ENCODE peak calls at places on chromosomes 1 and 21, in five cellular contexts. T is H1, D is K562, W is GM12878, A is HepG2. J is an unnamed sample.

GRCh38 chr1:159918041-159918917 is 7.0 kb downstream of the TAGLN2 start:
- DNase-seq in T (no peak), W (no peak), A (no peak), D (no peak), J (peak; percentile 1)

GRCh38 chr1:230303822-230304221 is 122.3 kb downstream of the PGBD5 start:
- DNase-seq in T (no peak), W (no peak), D (no peak), A (no peak), J (no peak)

GRCh38 chr1:56671085-56671484 is 26.0 kb downstream of the PRKAA2 start:
- DNase-seq in T (no peak), A (no peak), W (no peak), D (no peak), J (no peak)

GRCh38 chr1:225710804-225711203 is 57.9 kb upstream of the ENAH start:
- DNase-seq in A (no peak), T (no peak), D (no peak), W (no peak), J (no peak)

GRCh38 chr1:154716012-154716411 is 108.0 kb upstream of the ADAR start:
- DNase-seq in T (no peak), D (no peak), A (no peak), W (no peak), J (no peak)

GRCh38 chr1:245118806-245119205 is 36.0 kb upstream of the KIF26B start:
- DNase-seq in A (no peak), D (no peak), T (no peak), W (no peak), J (no peak)

GRCh38 chr1:12616709-12617373 is 1.2 kb downstream of the DHRS3 start:
- DNase-seq in T (no peak), D (peak; percentile 42), A (no peak), W (no peak), J (peak; percentile 41)

GRCh38 chr1:16988210-16988609 is 7.8 kb upstream of the MFAP2 start:
- DNase-seq in T (no peak), W (no peak), D (no peak), A (no peak), J (no peak)

GRCh38 chr1:10897981-10898728 is 101.7 kb upstream of the CASZ1 start:
- DNase-seq in A (no peak), T (no peak), D (no peak), W (no peak), J (no peak)

GRCh38 chr1:15510611-15511405 is 13.2 kb downstream of the CASP9 start:
- DNase-seq in W (no peak), A (no peak), D (no peak), T (no peak), J (no peak)

GRCh38 chr1:64357376-64357775 is 112.6 kb upstream of the CACHD1 start:
- DNase-seq in W (no peak), T (no peak), A (no peak), D (no peak), J (peak; percentile 36)

GRCh38 chr1:62462370-62462769 is 25.5 kb downstream of the USP1 start:
- DNase-seq in D (no peak), W (no peak), A (no peak), T (no peak), J (no peak)

GRCh38 chr1:167984886-167985489 is 48.1 kb upstream of the MPC2 start:
- DNase-seq in T (no peak), D (peak; percentile 32), W (no peak), A (no peak), J (no peak)

GRCh38 chr21:32726742-32727477 is 903 bp downstream of the SYNJ1 start:
- DNase-seq in W (no peak), D (peak; percentile 77), T (no peak), A (no peak), J (no peak)

GRCh38 chr1:25727819-25728286 is 72.1 kb upstream of the SELENON start:
- DNase-seq in A (peak; percentile 23), T (peak; percentile 50), W (no peak), D (peak; percentile 33), J (peak; percentile 36)

GRCh38 chr1:206579747-206580437 is 32.4 kb downstream of the EIF2D start:
- DNase-seq in A (no peak), T (no peak), W (peak; percentile 89), D (no peak), J (no peak)

GRCh38 chr1:86137458-86137857 is 19.1 kb downstream of the COL24A1 start:
- DNase-seq in T (no peak), W (no peak), A (no peak), D (no peak), J (no peak)

GRCh38 chr1:41851589-41851988 is 67.1 kb downstream of the HIVEP3 start:
- DNase-seq in A (no peak), D (no peak), W (no peak), T (no peak), J (no peak)

GRCh38 chr1:11778336-11778735 is 16.3 kb downstream of the C1orf167 start:
- DNase-seq in T (no peak), A (no peak), D (no peak), W (no peak), J (no peak)

GRCh38 chr21:43274946-43275310 is 106.1 kb downstream of the CRYAA start:
- DNase-seq in A (no peak), D (no peak), W (no peak), T (no peak), J (no peak)

GRCh38 chr1:236468625-236469024 is 55.2 kb upstream of the LGALS8 start:
- DNase-seq in T (no peak), D (no peak), A (no peak), W (no peak), J (no peak)

GRCh38 chr1:213564215-213564659 is 423.5 kb upstream of the PROX1 start:
- DNase-seq in W (no peak), A (peak; percentile 79), D (no peak), T (no peak), J (no peak)

GRCh38 chr1:68495532-68495931 is 1.4 kb downstream of the DEPDC1 start:
- DNase-seq in T (no peak), W (no peak), A (no peak), D (no peak), J (no peak)

DNA sequence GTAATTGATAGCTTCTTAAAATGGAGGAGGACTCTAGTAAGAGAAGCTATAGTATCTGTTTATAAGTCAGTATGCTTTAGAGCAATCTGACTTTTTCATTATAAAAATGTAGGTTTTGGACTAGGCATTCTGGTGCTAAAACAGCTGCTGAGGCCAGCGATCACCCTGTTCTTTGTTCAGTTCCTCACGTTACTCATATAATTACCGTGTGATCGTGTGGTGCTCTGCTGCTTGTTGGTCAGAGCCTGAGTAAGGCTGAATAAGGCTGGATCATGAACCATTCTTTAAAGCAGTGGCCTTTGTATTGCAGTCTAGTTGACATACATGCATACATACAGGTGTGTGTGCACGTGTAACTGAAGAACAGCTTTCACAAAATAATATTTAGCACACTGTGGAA is 25.2 kb downstream of the CDC42 start:
- DNase-seq in W (no peak), A (no peak), D (no peak), T (no peak), J (no peak)
- TF ChIP-seq ATF3 in W (no peak), A (no peak), D (no peak), T (no peak), J (no peak)

DNA sequence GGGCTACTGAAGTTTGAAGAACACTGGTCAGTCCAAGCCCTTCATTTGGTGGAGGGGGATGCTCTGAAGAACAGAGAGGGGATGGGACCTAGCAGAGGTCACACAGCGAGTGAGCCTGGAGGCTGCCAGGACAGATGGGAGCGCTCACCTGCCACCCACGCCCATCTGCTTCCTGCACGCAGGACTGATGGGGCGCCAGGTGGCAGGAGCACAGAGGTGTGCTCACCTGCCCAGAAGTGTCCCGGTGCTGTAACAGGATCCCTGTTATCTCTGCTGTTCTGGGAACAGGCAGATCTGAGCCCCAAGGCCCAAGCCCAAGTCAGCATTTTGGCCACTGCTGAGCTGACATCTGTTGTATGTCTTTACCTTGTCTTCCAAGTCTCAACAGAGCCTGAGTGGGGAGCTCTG is 40.5 kb downstream of the EPHB2 start:
- DNase-seq in W (no peak), A (no peak), D (no peak), T (no peak), J (peak; percentile 26)
- TF ChIP-seq ATF2 in W (no peak), A (no peak), D (no peak), T (no peak), J (no peak)

GRCh38 chr1:183029591-183030000 is 6.4 kb downstream of the LAMC1 start:
- DNase-seq in D (no peak), A (peak; percentile 72), W (no peak), T (no peak), J (no peak)
- TF ChIP-seq ATF3 in D (no peak), A (no peak), W (no peak), T (no peak), J (no peak)

GRCh38 chr1:22880174-22880601 is 92.5 kb downstream of the LACTBL1 start:
- DNase-seq in T (no peak), D (no peak), W (no peak), A (no peak), J (no peak)
- TF ChIP-seq ATF2 in T (no peak), D (no peak), W (no peak), A (no peak), J (no peak)

GRCh38 chr1:115757866-115758265 is 10.6 kb downstream of the CASQ2 start:
- DNase-seq in D (no peak), W (no peak), T (no peak), A (no peak), J (no peak)
- TF ChIP-seq ATF3 in D (no peak), W (no peak), T (no peak), A (no peak), J (no peak)

DNA sequence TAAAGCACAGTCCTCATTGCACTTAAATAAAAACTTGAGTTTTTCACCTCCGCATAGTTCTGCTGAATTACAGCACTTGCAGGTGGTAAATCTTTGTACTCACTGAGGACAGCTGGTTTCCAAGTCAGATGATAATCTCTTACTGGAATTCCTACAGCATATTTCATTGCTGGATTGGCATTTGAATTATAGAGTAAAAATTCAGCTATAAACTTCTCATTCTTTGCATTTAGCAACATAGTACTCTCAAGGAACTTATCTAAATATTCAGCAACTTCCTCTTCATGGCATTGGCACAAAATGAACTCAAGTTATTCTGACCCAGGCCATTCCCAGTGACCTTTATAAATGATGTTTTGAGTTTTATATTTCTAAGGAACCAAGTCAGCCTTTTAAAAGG is 23.4 kb downstream of the GORAB start:
- DNase-seq in D (no peak), A (no peak), T (no peak), W (no peak), J (no peak)
- TF ChIP-seq ATF2 in D (no peak), A (no peak), T (no peak), W (no peak), J (no peak)

GRCh38 chr1:26856181-26856580 is 6.8 kb upstream of the SFN start:
- DNase-seq in A (no peak), W (no peak), D (no peak), T (no peak), J (no peak)

GRCh38 chr1:26853600-26853999 is 9.3 kb upstream of the SFN start:
- DNase-seq in A (no peak), T (no peak), D (no peak), W (no peak), J (no peak)

GRCh38 chr1:26855636-26856035 is 7.3 kb upstream of the SFN start:
- DNase-seq in A (no peak), T (no peak), D (no peak), W (no peak), J (no peak)

GRCh38 chr1:26853156-26853555 is 9.8 kb upstream of the SFN start:
- DNase-seq in D (peak; percentile 85), T (peak; percentile 94), A (peak; percentile 76), W (no peak), J (peak; percentile 91)

GRCh38 chr1:26854953-26855352 is 8.0 kb upstream of the SFN start:
- DNase-seq in W (no peak), T (no peak), D (no peak), A (no peak), J (no peak)
- TF ChIP-seq ATF3 in W (no peak), T (no peak), D (no peak), A (no peak), J (no peak)